ENCODE peak calls at places on chromosomes 2 and 18, in five cellular contexts. One of them, this sample, is unnamed.

GRCh38 chr18:36811430-36811829 is 17.4 kb downstream of the TPGS2 start:
- DNase-seq in stimulated activated CD8-positive, alpha-beta memory T cell treated with anti-CD3 and anti-CD28 coated beads, Interleukin-4, amount 100 ng/mL, for 48 hours: no peak
- DNase-seq in Ammon's horn: no peak
- DNase-seq in foreskin fibroblast: no peak
- DNase-seq in NCI-H69: no peak
- DNase-seq in this sample: no peak

GRCh38 chr2:86239326-86239725 is 40.1 kb downstream of the MRPL35 start:
- DNase-seq in Ammon's horn: no peak
- DNase-seq in foreskin fibroblast: no peak
- DNase-seq in NCI-H69: no peak
- DNase-seq in stimulated activated CD8-positive, alpha-beta memory T cell treated with anti-CD3 and anti-CD28 coated beads, Interleukin-4, amount 100 ng/mL, for 48 hours: no peak
- DNase-seq in this sample: no peak

GRCh38 chr2:26720322-26721166 is 28.0 kb downstream of the KCNK3 start:
- DNase-seq in stimulated activated CD8-positive, alpha-beta memory T cell treated with anti-CD3 and anti-CD28 coated beads, Interleukin-4, amount 100 ng/mL, for 48 hours: no peak
- DNase-seq in Ammon's horn: peak
- DNase-seq in NCI-H69: peak
- DNase-seq in foreskin fibroblast: peak
- DNase-seq in this sample: no peak

GRCh38 chr2:1321297-1321696 is 92.0 kb upstream of the TPO start:
- DNase-seq in Ammon's horn: peak
- DNase-seq in NCI-H69: no peak
- DNase-seq in foreskin fibroblast: no peak
- DNase-seq in stimulated activated CD8-positive, alpha-beta memory T cell treated with anti-CD3 and anti-CD28 coated beads, Interleukin-4, amount 100 ng/mL, for 48 hours: no peak
- DNase-seq in this sample: no peak

GRCh38 chr18:48486762-48487161 is 52.1 kb upstream of the CTIF start:
- DNase-seq in stimulated activated CD8-positive, alpha-beta memory T cell treated with anti-CD3 and anti-CD28 coated beads, Interleukin-4, amount 100 ng/mL, for 48 hours: no peak
- DNase-seq in Ammon's horn: no peak
- DNase-seq in NCI-H69: no peak
- DNase-seq in foreskin fibroblast: peak
- DNase-seq in this sample: no peak

GRCh38 chr2:111712940-111713339 is 171.1 kb downstream of the ANAPC1 start:
- DNase-seq in Ammon's horn: no peak
- DNase-seq in NCI-H69: no peak
- DNase-seq in foreskin fibroblast: no peak
- DNase-seq in stimulated activated CD8-positive, alpha-beta memory T cell treated with anti-CD3 and anti-CD28 coated beads, Interleukin-4, amount 100 ng/mL, for 48 hours: no peak
- DNase-seq in this sample: no peak

GRCh38 chr2:150135223-150135883 is 352.1 kb downstream of the RND3 start:
- DNase-seq in NCI-H69: no peak
- DNase-seq in foreskin fibroblast: no peak
- DNase-seq in stimulated activated CD8-positive, alpha-beta memory T cell treated with anti-CD3 and anti-CD28 coated beads, Interleukin-4, amount 100 ng/mL, for 48 hours: no peak
- DNase-seq in Ammon's horn: no peak
- DNase-seq in this sample: no peak

GRCh38 chr2:222568866-222569265 is 87.0 kb downstream of the FARSB start:
- DNase-seq in Ammon's horn: peak
- DNase-seq in NCI-H69: peak
- DNase-seq in foreskin fibroblast: peak
- DNase-seq in stimulated activated CD8-positive, alpha-beta memory T cell treated with anti-CD3 and anti-CD28 coated beads, Interleukin-4, amount 100 ng/mL, for 48 hours: no peak
- DNase-seq in this sample: no peak

GRCh38 chr2:46072146-46072820 is 224.9 kb upstream of the EPAS1 start:
- DNase-seq in foreskin fibroblast: no peak
- DNase-seq in NCI-H69: no peak
- DNase-seq in Ammon's horn: no peak
- DNase-seq in stimulated activated CD8-positive, alpha-beta memory T cell treated with anti-CD3 and anti-CD28 coated beads, Interleukin-4, amount 100 ng/mL, for 48 hours: no peak
- DNase-seq in this sample: no peak

This sample was measured in GM12891.